ENCODE peak calls at places on chromosomes 4 and X, in eight cellular contexts. U is upper lobe of left lung; W is left lung; O is activated naive CD8-positive, alpha-beta T cell treated with anti-CD3 and anti-CD28 coated beads, Interleukin-2, amount 50 U/mL, for 16 hours; Q is GM19239; J is COR-L47; A is type B pancreatic cell; I is smooth muscle cell of the brain vasculature. F is an unnamed sample.

GRCh38 chrX:68252664-68253063 is 180.6 kb downstream of the OPHN1 start:
- DNase-seq in O (no peak), U (no peak), Q (no peak), I (no peak), J (no peak), W (no peak), A (no peak), F (no peak)

GRCh38 chr4:168524006-168524405 is 27.2 kb downstream of the PALLD start:
- DNase-seq in W (no peak), U (no peak), O (no peak), A (no peak), Q (no peak), J (no peak), I (peak), F (no peak)

GRCh38 chr4:8343967-8344331 is 74.4 kb downstream of the HTRA3 start:
- DNase-seq in A (no peak), W (no peak), I (no peak), O (no peak), U (no peak), Q (no peak), J (no peak), F (no peak)

GRCh38 chrX:83771664-83772063 is 89.3 kb upstream of the CYLC1 start:
- DNase-seq in J (peak), O (no peak), U (no peak), A (peak), I (no peak), W (no peak), Q (no peak), F (no peak)

GRCh38 chr4:185774076-185774731 is 37.8 kb downstream of the SORBS2 start:
- DNase-seq in U (no peak), A (no peak), Q (no peak), I (no peak), W (no peak), J (no peak), O (no peak), F (no peak)

GRCh38 chr4:52038109-52038912 is at the start of gene SGCB:
- DNase-seq in A (peak), U (peak), I (peak), Q (peak), O (peak), J (peak), W (peak), F (peak)

GRCh38 chr4:145207934-145208333 is 27.5 kb upstream of the OTUD4 start:
- DNase-seq in I (no peak), W (no peak), U (no peak), Q (no peak), J (no peak), A (no peak), O (no peak), F (no peak)

GRCh38 chr4:8559524-8560264 is 20.5 kb upstream of the GPR78 start:
- DNase-seq in O (no peak), J (no peak), A (no peak), U (no peak), Q (no peak), W (no peak), I (no peak), F (no peak)

GRCh38 chr4:151806511-151806927 is 45.7 kb upstream of the GATB start:
- DNase-seq in I (no peak), O (no peak), Q (no peak), W (no peak), J (no peak), A (no peak), U (no peak), F (no peak)

GRCh38 chr4:168488800-168489404 is 8.0 kb upstream of the PALLD start:
- DNase-seq in U (no peak), Q (no peak), A (no peak), I (no peak), J (no peak), O (no peak), W (no peak), F (no peak)

GRCh38 chr4:80165855-80166254 is 31.4 kb upstream of the PRDM8 start:
- DNase-seq in I (no peak), Q (no peak), W (no peak), A (no peak), O (no peak), U (no peak), J (no peak), F (no peak)

GRCh38 chr4:169267070-169267469 is 3.7 kb downstream of the SH3RF1 start:
- DNase-seq in J (no peak), A (no peak), Q (no peak), O (no peak), U (no peak), W (no peak), I (no peak), F (no peak)

GRCh38 chrX:9644335-9644734 is 121.3 kb downstream of the GPR143 start:
- DNase-seq in Q (peak), A (no peak), W (no peak), I (no peak), J (no peak), U (no peak), O (no peak), F (no peak)

GRCh38 chr4:8270912-8271815 is 1.6 kb downstream of the HTRA3 start:
- DNase-seq in W (peak), I (no peak), U (no peak), Q (no peak), A (no peak), O (no peak), J (no peak), F (no peak)

GRCh38 chr4:53361451-53361850 is 4.4 kb downstream of the SCFD2 start:
- DNase-seq in W (no peak), Q (no peak), I (no peak), J (no peak), O (no peak), A (no peak), U (no peak), F (no peak)

GRCh38 chr4:122536001-122536400 is 79.5 kb upstream of the IL2 start:
- DNase-seq in Q (no peak), A (no peak), J (no peak), W (no peak), I (no peak), O (no peak), U (no peak), F (no peak)

GRCh38 chr4:113666386-113667114 is 95.0 kb downstream of the CAMK2D start:
- DNase-seq in U (no peak), A (no peak), Q (no peak), J (no peak), W (peak), I (no peak), O (no peak), F (no peak)

GRCh38 chr4:25865586-25865985 is 2.8 kb upstream of the SEL1L3 start:
- DNase-seq in I (no peak), O (no peak), W (no peak), J (no peak), U (no peak), A (no peak), Q (no peak), F (peak)

GRCh38 chr4:123416462-123416861 is 19.9 kb downstream of the SPRY1 start:
- DNase-seq in O (no peak), U (no peak), I (no peak), Q (no peak), J (no peak), W (no peak), A (no peak), F (no peak)

GRCh38 chr4:182085051-182085480 is 158.1 kb upstream of the TENM3 start:
- DNase-seq in I (no peak), O (no peak), U (no peak), J (no peak), W (no peak), A (no peak), Q (no peak), F (no peak)

GRCh38 chr4:54745031-54745770 is 87.4 kb downstream of the KIT start:
- DNase-seq in J (no peak), I (no peak), A (no peak), U (no peak), O (no peak), Q (no peak), W (no peak), F (no peak)

GRCh38 chr4:110621839-110622751 is 782 bp downstream of the PITX2 start:
- DNase-seq in O (no peak), I (no peak), U (peak), W (peak), Q (no peak), A (no peak), J (no peak), F (no peak)

GRCh38 chrX:56812515-56813105 is 83.6 kb downstream of the NBDY start:
- DNase-seq in Q (no peak), U (no peak), J (no peak), A (no peak), W (no peak), I (no peak), O (no peak), F (no peak)

GRCh38 chr4:32140636-32141035 is 1420.5 kb downstream of the PCDH7 start:
- DNase-seq in J (no peak), I (peak), A (no peak), Q (no peak), U (no peak), O (no peak), W (no peak), F (peak)

GRCh38 chr4:153466637-153467153 is 535 bp downstream of the TMEM131L start:
- DNase-seq in A (no peak), O (no peak), I (no peak), W (peak), Q (no peak), J (no peak), U (peak), F (no peak)

GRCh38 chr4:62408467-62408866 is 1208.3 kb downstream of the ADGRL3 start:
- DNase-seq in I (no peak), O (no peak), W (no peak), Q (no peak), A (no peak), J (no peak), U (no peak), F (no peak)

GRCh38 chr4:176547005-176547404 is 227.2 kb downstream of the SPCS3 start:
- DNase-seq in I (peak), Q (no peak), J (no peak), W (no peak), A (no peak), U (no peak), O (no peak), F (no peak)

GRCh38 chr4:183436417-183436816 is 8.0 kb upstream of the CDKN2AIP start:
- DNase-seq in O (no peak), J (no peak), W (no peak), A (peak), Q (no peak), U (no peak), I (no peak), F (no peak)

GRCh38 chr4:128449251-128449650 is 161.6 kb upstream of the PGRMC2 start:
- DNase-seq in U (no peak), W (no peak), I (no peak), Q (no peak), J (no peak), A (no peak), O (no peak), F (no peak)

GRCh38 chrX:133726211-133726630 is 259.2 kb downstream of the GPC3 start:
- DNase-seq in O (no peak), J (peak), Q (no peak), U (no peak), I (peak), W (no peak), A (no peak), F (peak)

GRCh38 chr4:151626228-151626627 is 134.6 kb downstream of the GATB start:
- DNase-seq in A (no peak), Q (no peak), I (no peak), O (no peak), U (no peak), W (no peak), J (no peak), F (no peak)

GRCh38 chr4:78818530-78818929 is 42.4 kb downstream of the BMP2K start:
- DNase-seq in J (no peak), U (no peak), O (no peak), I (no peak), W (no peak), A (no peak), Q (no peak), F (no peak)